ENCODE peak calls at places on chromosomes 16 and 17, in six cellular contexts. S, G, U, I, Q and X are unnamed samples.

GRCh38 chr16:27319257-27319965 is 5.6 kb downstream of the IL4R start:
- DNase-seq in I (no peak), G (no peak), Q (no peak), S (no peak), U (no peak), X (no peak)

GRCh38 chr17:79803997-79804855 is 7.3 kb upstream of the CBX8 start:
- DNase-seq in U (peak), G (no peak), Q (peak), S (no peak), I (no peak), X (peak)

GRCh38 chr16:58970775-58971174 is 236.7 kb upstream of the GOT2 start:
- DNase-seq in U (no peak), Q (no peak), S (peak), G (peak), I (no peak), X (no peak)

GRCh38 chr17:50064253-50064991 is 8.5 kb downstream of the ITGA3 start:
- DNase-seq in I (peak), S (peak), G (peak), U (peak), Q (peak), X (no peak)

GRCh38 chr17:50558091-50558490 is 2.4 kb upstream of the CACNA1G start:
- DNase-seq in U (no peak), Q (no peak), I (no peak), S (no peak), G (no peak), X (no peak)

GRCh38 chr17:29617481-29618271 is 5.0 kb downstream of the CORO6 start:
- DNase-seq in I (no peak), G (no peak), Q (peak), U (peak), S (no peak), X (peak)

GRCh38 chr17:36703860-36704266 is 102.5 kb downstream of the MRM1 start:
- DNase-seq in I (no peak), S (no peak), Q (peak), U (no peak), G (peak), X (peak)

GRCh38 chr17:79833744-79834574 is 5.3 kb downstream of the CBX4 start:
- DNase-seq in U (no peak), S (no peak), Q (no peak), I (no peak), G (no peak), X (no peak)

GRCh38 chr17:48074322-48075054 is 26.3 kb downstream of the NFE2L1 start:
- DNase-seq in S (peak), U (peak), Q (peak), I (no peak), G (peak), X (peak)

GRCh38 chr16:88430185-88430523 is 22.9 kb upstream of the ZFPM1 start:
- DNase-seq in Q (no peak), G (no peak), S (no peak), I (no peak), U (no peak), X (no peak)

GRCh38 chr17:69969897-69970296 is 105.1 kb upstream of the KCNJ16 start:
- DNase-seq in Q (no peak), S (no peak), I (no peak), U (no peak), G (no peak), X (no peak)

GRCh38 chr16:83113811-83114210 is 487.0 kb downstream of the CDH13 start:
- DNase-seq in I (peak), U (no peak), G (no peak), S (no peak), Q (no peak), X (no peak)

GRCh38 chr16:24198807-24199533 is 57.2 kb upstream of the CACNG3 start:
- DNase-seq in Q (no peak), I (no peak), S (no peak), G (no peak), U (no peak), X (no peak)

GRCh38 chr16:87644186-87644585 is 41.9 kb downstream of the JPH3 start:
- DNase-seq in U (no peak), I (no peak), S (no peak), G (no peak), Q (no peak), X (no peak)

GRCh38 chr17:17300624-17301568 is 2.3 kb upstream of the NT5M start:
- DNase-seq in G (no peak), Q (peak), S (no peak), I (no peak), U (no peak), X (peak)

GRCh38 chr16:74603848-74604247 is 3.1 kb downstream of the GLG1 start:
- DNase-seq in S (no peak), I (no peak), Q (no peak), G (no peak), U (no peak), X (no peak)

GRCh38 chr17:82030470-82031302 is 792 bp upstream of the RAC3 start:
- DNase-seq in Q (peak), G (peak), U (peak), S (no peak), I (peak), X (peak)

GRCh38 chr16:69672998-69673713 is 53.2 kb downstream of the NQO1 start:
- DNase-seq in I (no peak), S (no peak), G (no peak), Q (no peak), U (no peak), X (no peak)